ENCODE peak calls at places on chromosomes 4 and X, in eight cellular contexts. One of them, this sample, is unnamed.

GRCh38 chr4:161256172-161256571 is 907.6 kb downstream of the FSTL5 start:
- DNase-seq in tibial artery: no peak
- DNase-seq in upper lobe of right lung: no peak
- DNase-seq in G401: no peak
- DNase-seq in SJSA1: no peak
- DNase-seq in naive thymus-derived CD8-positive, alpha-beta T cell: no peak
- DNase-seq in fibroblast of mammary gland: peak
- DNase-seq in CD8-positive, alpha-beta T cell: no peak
- DNase-seq in this sample: no peak

GRCh38 chr4:158763462-158763861 is 5.4 kb upstream of the FNIP2 start:
- DNase-seq in tibial artery: no peak
- DNase-seq in upper lobe of right lung: no peak
- DNase-seq in G401: no peak
- DNase-seq in SJSA1: no peak
- DNase-seq in naive thymus-derived CD8-positive, alpha-beta T cell: no peak
- DNase-seq in fibroblast of mammary gland: no peak
- DNase-seq in CD8-positive, alpha-beta T cell: no peak
- DNase-seq in this sample: no peak

GRCh38 chr4:111695677-111696076 is 449.6 kb upstream of the FAM241A start:
- DNase-seq in tibial artery: no peak
- DNase-seq in upper lobe of right lung: no peak
- DNase-seq in G401: no peak
- DNase-seq in SJSA1: no peak
- DNase-seq in naive thymus-derived CD8-positive, alpha-beta T cell: no peak
- DNase-seq in fibroblast of mammary gland: no peak
- DNase-seq in CD8-positive, alpha-beta T cell: no peak
- DNase-seq in this sample: no peak

GRCh38 chrX:2552621-2553297 is 52.0 kb upstream of the DHRSX start:
- DNase-seq in tibial artery: no peak
- DNase-seq in upper lobe of right lung: no peak
- DNase-seq in G401: no peak
- DNase-seq in SJSA1: peak
- DNase-seq in naive thymus-derived CD8-positive, alpha-beta T cell: no peak
- DNase-seq in fibroblast of mammary gland: peak
- DNase-seq in CD8-positive, alpha-beta T cell: no peak
- DNase-seq in this sample: no peak

GRCh38 chrX:133249659-133250058 is 31.5 kb upstream of the TFDP3 start:
- DNase-seq in tibial artery: no peak
- DNase-seq in upper lobe of right lung: no peak
- DNase-seq in G401: no peak
- DNase-seq in SJSA1: no peak
- DNase-seq in naive thymus-derived CD8-positive, alpha-beta T cell: no peak
- DNase-seq in fibroblast of mammary gland: peak
- DNase-seq in CD8-positive, alpha-beta T cell: no peak
- DNase-seq in this sample: no peak

GRCh38 chr4:673349-674091 is 556 bp downstream of the ATP5ME start:
- DNase-seq in tibial artery: no peak
- DNase-seq in upper lobe of right lung: peak
- DNase-seq in G401: no peak
- DNase-seq in SJSA1: no peak
- DNase-seq in naive thymus-derived CD8-positive, alpha-beta T cell: no peak
- DNase-seq in fibroblast of mammary gland: no peak
- DNase-seq in CD8-positive, alpha-beta T cell: no peak
- DNase-seq in this sample: no peak

GRCh38 chr4:101956068-101956805 is 165.7 kb downstream of the BANK1 start:
- DNase-seq in tibial artery: no peak
- DNase-seq in upper lobe of right lung: no peak
- DNase-seq in G401: no peak
- DNase-seq in SJSA1: no peak
- DNase-seq in naive thymus-derived CD8-positive, alpha-beta T cell: no peak
- DNase-seq in fibroblast of mammary gland: no peak
- DNase-seq in CD8-positive, alpha-beta T cell: no peak
- DNase-seq in this sample: no peak

GRCh38 chr4:173560896-173561295 is 30.9 kb upstream of the HAND2 start:
- DNase-seq in tibial artery: no peak
- DNase-seq in upper lobe of right lung: no peak
- DNase-seq in G401: no peak
- DNase-seq in SJSA1: no peak
- DNase-seq in naive thymus-derived CD8-positive, alpha-beta T cell: no peak
- DNase-seq in fibroblast of mammary gland: no peak
- DNase-seq in CD8-positive, alpha-beta T cell: no peak
- DNase-seq in this sample: no peak

GRCh38 chr4:122908223-122908622 is 14.2 kb downstream of the NUDT6 start:
- DNase-seq in tibial artery: no peak
- DNase-seq in upper lobe of right lung: no peak
- DNase-seq in G401: no peak
- DNase-seq in SJSA1: no peak
- DNase-seq in naive thymus-derived CD8-positive, alpha-beta T cell: no peak
- DNase-seq in fibroblast of mammary gland: no peak
- DNase-seq in CD8-positive, alpha-beta T cell: no peak
- DNase-seq in this sample: no peak

GRCh38 chrX:47628980-47629379 is 750 bp downstream of the CFP start:
- DNase-seq in tibial artery: no peak
- DNase-seq in upper lobe of right lung: no peak
- DNase-seq in G401: no peak
- DNase-seq in SJSA1: no peak
- DNase-seq in naive thymus-derived CD8-positive, alpha-beta T cell: no peak
- DNase-seq in fibroblast of mammary gland: no peak
- DNase-seq in CD8-positive, alpha-beta T cell: no peak
- DNase-seq in this sample: no peak

GRCh38 chrX:52380993-52381392 is 12.2 kb downstream of the XAGE2 start:
- DNase-seq in tibial artery: no peak
- DNase-seq in upper lobe of right lung: no peak
- DNase-seq in G401: no peak
- DNase-seq in SJSA1: no peak
- DNase-seq in naive thymus-derived CD8-positive, alpha-beta T cell: no peak
- DNase-seq in fibroblast of mammary gland: no peak
- DNase-seq in CD8-positive, alpha-beta T cell: no peak
- DNase-seq in this sample: no peak

GRCh38 chr4:173182403-173182802 is 13.8 kb downstream of the GALNT7 start:
- DNase-seq in tibial artery: no peak
- DNase-seq in upper lobe of right lung: no peak
- DNase-seq in G401: peak
- DNase-seq in SJSA1: peak
- DNase-seq in naive thymus-derived CD8-positive, alpha-beta T cell: no peak
- DNase-seq in fibroblast of mammary gland: peak
- DNase-seq in CD8-positive, alpha-beta T cell: no peak
- DNase-seq in this sample: no peak

GRCh38 chrX:122363112-122363511 is 821.0 kb upstream of the GRIA3 start:
- DNase-seq in tibial artery: no peak
- DNase-seq in upper lobe of right lung: no peak
- DNase-seq in G401: no peak
- DNase-seq in SJSA1: no peak
- DNase-seq in naive thymus-derived CD8-positive, alpha-beta T cell: no peak
- DNase-seq in fibroblast of mammary gland: no peak
- DNase-seq in CD8-positive, alpha-beta T cell: no peak
- DNase-seq in this sample: no peak

GRCh38 chr4:118112647-118113046 is 78.4 kb downstream of the NDST3 start:
- DNase-seq in tibial artery: no peak
- DNase-seq in upper lobe of right lung: no peak
- DNase-seq in G401: no peak
- DNase-seq in SJSA1: no peak
- DNase-seq in naive thymus-derived CD8-positive, alpha-beta T cell: no peak
- DNase-seq in fibroblast of mammary gland: peak
- DNase-seq in CD8-positive, alpha-beta T cell: no peak
- DNase-seq in this sample: no peak

GRCh38 chr4:1238676-1239000 is 10.3 kb downstream of the CTBP1 start:
- DNase-seq in tibial artery: peak
- DNase-seq in upper lobe of right lung: peak
- DNase-seq in G401: no peak
- DNase-seq in SJSA1: no peak
- DNase-seq in naive thymus-derived CD8-positive, alpha-beta T cell: no peak
- DNase-seq in fibroblast of mammary gland: no peak
- DNase-seq in CD8-positive, alpha-beta T cell: no peak
- DNase-seq in this sample: no peak

GRCh38 chrX:13837290-13837745 is 20.4 kb upstream of the GPM6B start:
- DNase-seq in tibial artery: no peak
- DNase-seq in upper lobe of right lung: no peak
- DNase-seq in G401: no peak
- DNase-seq in SJSA1: peak
- DNase-seq in naive thymus-derived CD8-positive, alpha-beta T cell: no peak
- DNase-seq in fibroblast of mammary gland: peak
- DNase-seq in CD8-positive, alpha-beta T cell: no peak
- DNase-seq in this sample: no peak

GRCh38 chr4:46956451-46956850 is 36.9 kb downstream of the GABRA4 start:
- DNase-seq in tibial artery: no peak
- DNase-seq in upper lobe of right lung: no peak
- DNase-seq in G401: no peak
- DNase-seq in SJSA1: no peak
- DNase-seq in naive thymus-derived CD8-positive, alpha-beta T cell: no peak
- DNase-seq in fibroblast of mammary gland: no peak
- DNase-seq in CD8-positive, alpha-beta T cell: no peak
- DNase-seq in this sample: no peak